ENCODE peak calls at places on chromosome 5, in four cellular contexts. P is HepG2, H is K562, D is H1. F is an unnamed sample. For H4K20me1, the result is how much of the 10 kb centered on the place peaks cover.

GRCh38 chr5:124419531-124419930 is 326.9 kb downstream of the ZNF608 start:
- DNase-seq in H (no peak), P (no peak), D (no peak), F (no peak)

GRCh38 chr5:177425196-177425800 is 1.2 kb upstream of the GRK6 start:
- DNase-seq in H (no peak), D (no peak), P (no peak), F (no peak)

GRCh38 chr5:78636682-78637081 is 11.9 kb downstream of the LHFPL2 start:
- DNase-seq in H (no peak), P (no peak), D (no peak), F (no peak)

GRCh38 chr5:166722939-166723338 is 1568.5 kb upstream of the WWC1 start:
- DNase-seq in D (no peak), H (no peak), P (no peak), F (no peak)

GRCh38 chr5:131277415-131277814 is 13.6 kb downstream of the CDC42SE2 start:
- DNase-seq in P (no peak), D (no peak), H (no peak), F (no peak)

GRCh38 chr5:119411935-119412623 is 40.2 kb upstream of the HSD17B4 start:
- DNase-seq in D (peak), P (peak), H (peak), F (peak)

GRCh38 chr5:96729156-96729555 is 67.0 kb downstream of the CAST start:
- DNase-seq in P (no peak), D (no peak), H (no peak), F (no peak)

GRCh38 chr5:58491216-58491892 is at the start of gene GAPT:
- DNase-seq in D (no peak), P (no peak), H (no peak), F (no peak)

GRCh38 chr5:112186401-112186990 is 232.6 kb downstream of the EPB41L4A start:
- DNase-seq in D (no peak), P (peak), H (no peak), F (peak)

GRCh38 chr5:163467682-163468081 is 7.2 kb downstream of the HMMR start:
- DNase-seq in H (no peak), D (no peak), P (no peak), F (no peak)

GRCh38 chr5:12616093-12616492 is 711.8 kb upstream of the CTNND2 start:
- DNase-seq in D (no peak), H (no peak), P (no peak), F (no peak)

GRCh38 chr5:12614608-12615007 is 710.4 kb upstream of the CTNND2 start:
- DNase-seq in P (no peak), D (no peak), H (no peak), F (no peak)

GRCh38 chr5:12611132-12611531 is 706.9 kb upstream of the CTNND2 start:
- DNase-seq in H (no peak), D (no peak), P (no peak), F (no peak)

GRCh38 chr5:12615141-12615820 is 711.0 kb upstream of the CTNND2 start:
- DNase-seq in D (no peak), H (peak), P (no peak), F (no peak)
- TF ChIP-seq FOSL1 in D (no peak), H (peak), P (no peak), F (no peak)

GRCh38 chr5:77102549-77102948 is 15.5 kb upstream of the ZBED3 start:
- DNase-seq in H (no peak), P (no peak), D (no peak), F (no peak)

GRCh38 chr5:77101298-77101697 is 14.2 kb upstream of the ZBED3 start:
- DNase-seq in H (no peak), P (no peak), D (no peak), F (no peak)

GRCh38 chr5:77103457-77103856 is 16.4 kb upstream of the ZBED3 start:
- DNase-seq in P (no peak), H (no peak), D (no peak), F (no peak)

GRCh38 chr5:77104813-77105212 is 17.7 kb upstream of the ZBED3 start:
- DNase-seq in H (no peak), D (no peak), P (no peak), F (no peak)
- H4K20me1 ChIP-seq in H (under half), D (under half), P (under half), F (under half)

DNA sequence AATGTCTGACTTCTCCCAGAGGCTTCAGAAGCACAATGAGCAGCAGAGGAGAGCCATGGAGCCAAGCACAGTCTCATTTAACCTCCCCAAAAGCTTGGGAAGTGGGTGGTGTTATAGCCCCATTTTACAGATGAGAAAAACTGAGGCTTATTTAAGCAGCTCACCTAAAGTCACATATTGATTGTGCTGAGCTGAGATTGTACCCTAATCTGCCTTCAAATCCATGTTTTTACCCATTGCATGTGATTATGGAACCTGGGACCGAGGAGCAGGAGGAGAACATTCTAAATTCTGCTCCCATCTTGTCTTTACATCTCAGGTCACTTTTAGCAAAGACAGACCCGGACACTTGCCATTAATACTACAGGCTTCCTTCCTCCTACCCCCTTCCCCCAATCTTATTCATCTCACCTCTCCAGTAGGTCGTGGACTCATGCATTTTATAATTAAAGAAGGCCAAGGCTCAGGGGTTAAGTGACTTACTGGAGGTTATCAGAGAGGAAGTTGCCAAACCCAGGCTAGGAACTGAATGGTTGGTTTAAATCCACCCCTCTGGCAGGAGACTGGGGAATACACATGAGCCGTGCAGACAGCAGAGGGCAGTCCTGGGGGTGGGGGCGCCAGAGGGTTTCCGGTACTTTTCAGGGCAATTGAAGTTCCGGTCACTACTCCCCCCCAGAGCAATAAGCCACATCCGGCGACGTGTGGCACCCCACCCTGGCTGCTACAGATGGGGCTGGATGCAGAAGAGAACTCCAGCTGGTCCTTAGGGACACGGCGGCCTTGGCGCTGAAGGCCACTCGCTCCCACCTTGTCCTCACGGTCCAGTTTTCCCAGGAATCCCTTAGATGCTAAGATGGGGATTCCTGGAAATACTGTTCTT is 51.0 kb upstream of the IL17B start:
- DNase-seq in D (peak), P (peak), H (peak), F (peak)
- TF ChIP-seq POLR2AphosphoS5 in D (no peak), P (peak), H (no peak), F (peak)

GRCh38 chr5:168041583-168041982 is 249.9 kb upstream of the WWC1 start:
- DNase-seq in P (no peak), D (no peak), H (no peak), F (no peak)
- TF ChIP-seq FOSL1 in P (no peak), D (no peak), H (no peak), F (no peak)

GRCh38 chr5:33507426-33507825 is 66.7 kb downstream of the TARS1 start:
- DNase-seq in H (no peak), P (no peak), D (no peak), F (no peak)

GRCh38 chr5:33501260-33501659 is 60.5 kb downstream of the TARS1 start:
- DNase-seq in H (no peak), P (no peak), D (no peak), F (no peak)

GRCh38 chr5:33501899-33502298 is 61.1 kb downstream of the TARS1 start:
- DNase-seq in H (no peak), P (no peak), D (no peak), F (no peak)
- H4K20me1 ChIP-seq in H (under half), P (under half), D (under half), F (under half)

GRCh38 chr5:54872810-54873209 is 112.6 kb downstream of the ESM1 start:
- DNase-seq in H (no peak), D (no peak), P (no peak), F (no peak)

GRCh38 chr5:54869691-54870090 is 115.7 kb downstream of the ESM1 start:
- DNase-seq in P (no peak), D (no peak), H (no peak), F (no peak)

GRCh38 chr5:54868511-54869483 is 116.6 kb downstream of the ESM1 start:
- DNase-seq in D (no peak), P (no peak), H (no peak), F (no peak)

GRCh38 chr5:54870251-54870650 is 115.1 kb downstream of the ESM1 start:
- DNase-seq in H (no peak), P (no peak), D (no peak), F (no peak)

GRCh38 chr5:54867310-54867944 is 118.0 kb downstream of the ESM1 start:
- DNase-seq in P (peak), D (no peak), H (peak), F (peak)
- TF ChIP-seq POLR2AphosphoS5 in P (no peak), D (no peak), H (no peak), F (no peak)

GRCh38 chr5:139295692-139296091 is 2.2 kb downstream of the MATR3 start:
- DNase-seq in P (no peak), H (no peak), D (peak), F (no peak)

GRCh38 chr5:139293199-139293503 is 389 bp upstream of the MATR3 start:
- DNase-seq in P (no peak), H (no peak), D (no peak), F (no peak)

GRCh38 chr5:139296198-139296597 is 2.7 kb downstream of the MATR3 start:
- DNase-seq in H (no peak), P (no peak), D (no peak), F (no peak)

GRCh38 chr5:139293504-139294371 is at the start of gene MATR3:
- DNase-seq in P (peak), H (peak), D (peak), F (peak)

DNA sequence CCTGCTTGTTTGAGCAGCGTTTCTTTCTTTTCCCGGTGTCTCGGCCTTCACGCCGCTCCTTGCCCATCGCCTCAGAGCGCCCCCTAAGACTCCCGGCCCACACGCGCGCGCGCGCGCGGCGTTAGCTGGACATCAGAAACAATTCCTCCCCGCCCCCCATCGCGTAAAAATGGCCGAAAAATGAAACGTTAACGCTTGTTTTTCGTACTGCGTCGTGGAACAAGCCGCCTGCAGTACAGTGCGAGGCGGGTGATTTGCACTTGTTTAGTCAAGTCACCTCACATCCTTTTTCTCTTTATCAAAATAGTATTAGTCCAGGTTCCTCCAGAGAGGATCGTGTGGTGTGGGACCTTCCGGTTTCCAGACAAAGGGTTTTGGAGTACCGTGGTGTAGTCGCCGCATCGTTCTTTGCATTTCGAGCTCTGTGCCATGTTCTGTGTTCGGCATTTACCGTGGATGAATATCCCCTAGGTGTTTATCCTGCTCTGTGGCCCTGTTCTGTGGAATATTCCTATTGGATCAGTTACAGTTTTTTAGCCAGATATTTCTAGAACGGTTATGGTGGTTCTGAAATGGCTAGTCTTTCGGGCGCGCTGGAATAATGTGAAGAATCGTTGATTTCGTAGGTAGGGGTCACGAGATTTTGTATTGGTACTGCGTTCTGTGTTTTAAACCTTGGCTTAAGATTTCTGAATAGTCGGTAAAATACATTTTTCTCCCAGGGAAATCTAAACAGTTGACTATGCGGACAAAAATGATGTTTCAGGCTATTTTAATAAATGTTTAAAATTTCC is 1.0 kb downstream of the MATR3 start:
- DNase-seq in P (peak), D (peak), H (peak), F (peak)
- TF ChIP-seq FOSL1 in P (no peak), D (no peak), H (no peak), F (no peak)

DNA sequence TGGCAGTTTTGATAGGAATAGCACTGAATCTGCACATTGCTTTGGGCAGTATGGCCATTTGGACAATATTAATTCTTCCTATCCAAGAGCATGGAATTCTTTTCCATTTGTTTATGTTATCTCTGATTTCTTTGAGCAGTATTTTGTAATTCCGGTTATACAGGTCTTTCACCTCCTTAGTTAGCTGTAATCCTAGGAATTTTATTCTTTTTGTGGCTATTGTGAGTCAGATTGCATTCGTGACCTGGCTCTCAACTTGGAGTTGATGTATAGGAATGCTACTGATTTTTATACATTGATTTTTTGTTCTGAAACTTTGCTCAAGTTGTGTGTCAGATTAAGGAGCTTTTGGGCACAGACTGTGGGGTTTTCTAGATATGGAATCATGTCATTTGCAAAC is 24.0 kb downstream of the TMEM161B start:
- DNase-seq in D (no peak), P (no peak), H (no peak), F (no peak)
- H4K20me1 ChIP-seq in D (under half), P (under half), H (under half), F (under half)

GRCh38 chr5:103744159-103744558 is 181.6 kb upstream of the NUDT12 start:
- DNase-seq in P (no peak), D (no peak), H (no peak), F (no peak)

GRCh38 chr5:103743455-103743854 is 180.9 kb upstream of the NUDT12 start:
- DNase-seq in D (no peak), H (no peak), P (no peak), F (no peak)

GRCh38 chr5:103741984-103742383 is 179.4 kb upstream of the NUDT12 start:
- DNase-seq in P (no peak), D (no peak), H (no peak), F (no peak)

DNA sequence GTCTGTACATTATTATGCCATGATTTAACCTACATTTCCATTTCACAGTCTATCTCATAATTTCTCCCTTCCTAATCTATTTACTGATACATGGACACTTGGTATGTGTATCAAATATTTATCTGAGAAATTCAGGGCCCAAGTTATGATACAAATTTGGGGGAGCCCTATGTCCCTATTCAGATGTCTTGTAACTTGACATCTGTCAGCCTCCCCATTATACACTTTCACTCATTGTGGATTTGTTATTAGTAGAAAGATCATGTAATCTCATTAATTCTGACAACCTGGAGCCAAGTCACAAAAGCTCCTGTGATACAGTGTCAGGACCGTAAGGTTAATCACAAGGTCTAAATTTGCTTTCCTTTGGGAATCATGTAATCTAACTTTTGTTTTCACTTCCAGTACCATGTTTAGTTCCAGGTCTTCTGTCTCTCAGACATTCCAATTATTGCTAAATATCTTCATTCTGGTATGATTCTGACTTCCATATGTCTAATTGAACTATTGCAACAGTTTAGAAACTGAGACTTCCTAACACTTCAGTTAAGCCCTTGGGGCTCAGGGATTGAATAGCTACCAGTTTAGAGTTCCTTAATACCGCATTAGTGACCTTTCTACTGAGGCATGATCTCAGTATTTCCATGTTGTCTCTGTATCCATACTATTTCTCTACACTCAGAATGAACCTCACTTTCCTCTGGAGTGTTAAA is 182.9 kb upstream of the NUDT12 start:
- DNase-seq in P (no peak), D (no peak), H (no peak), F (no peak)
- TF ChIP-seq POLR2AphosphoS5 in P (no peak), D (no peak), H (no peak), F (no peak)